ENCODE peak calls at places on chromosomes 13 and 19, in eight cellular contexts. N is neural progenitor cell, M is GM23338, I is PC-3, A is HCT116, J is GM23248, C is hepatocyte, D is OCI-LY7. O is an unnamed sample.

GRCh38 chr19:51714848-51715247 is 8.9 kb downstream of the HAS1 start:
- DNase-seq in M (no peak), I (no peak), N (no peak), J (peak; percentile 45), D (peak; percentile 18), A (no peak), C (no peak), O (no peak)

GRCh38 chr13:60155978-60156377 is 7.8 kb downstream of the DIAPH3 start:
- DNase-seq in M (peak; percentile 58), C (no peak), J (peak; percentile 21), A (no peak), I (no peak), D (no peak), N (no peak), O (no peak)

GRCh38 chr13:42947925-42948324 is 44.1 kb downstream of the EPSTI1 start:
- DNase-seq in N (no peak), D (no peak), A (no peak), J (no peak), C (no peak), M (no peak), I (no peak), O (no peak)

GRCh38 chr13:112619730-112620639 is 32.0 kb upstream of the TUBGCP3 start:
- DNase-seq in I (no peak), J (no peak), D (peak; percentile 9), M (peak; percentile 85), A (peak; percentile 38), N (peak; percentile 93), C (peak; percentile 59), O (no peak)

GRCh38 chr13:36385471-36385870 is 39.3 kb upstream of the SPART start:
- DNase-seq in J (peak; percentile 20), N (no peak), C (no peak), I (peak; percentile 7), D (no peak), M (no peak), A (no peak), O (no peak)

GRCh38 chr13:78228211-78228610 is 309.6 kb upstream of the EDNRB start:
- DNase-seq in M (no peak), J (no peak), C (no peak), N (no peak), I (no peak), D (no peak), A (no peak), O (no peak)

GRCh38 chr13:101417043-101417406 is 717 bp upstream of the NALCN start:
- DNase-seq in N (peak; percentile 9), A (no peak), I (peak; percentile 91), D (no peak), C (no peak), J (peak; percentile 63), M (no peak), O (no peak)

GRCh38 chr19:7926021-7926726 is at the start of gene CTXN1:
- DNase-seq in J (peak; percentile 75), D (peak; percentile 73), M (peak; percentile 71), I (peak; percentile 71), A (no peak), C (peak; percentile 87), N (peak; percentile 91), O (peak; percentile 49)

GRCh38 chr19:29893606-29894284 is 48.3 kb upstream of the URI1 start:
- DNase-seq in N (no peak), I (no peak), A (no peak), D (no peak), J (no peak), C (peak; percentile 32), M (no peak), O (no peak)

GRCh38 chr19:38848299-38849146 is 1.3 kb downstream of the HNRNPL start:
- DNase-seq in N (no peak), D (no peak), C (peak; percentile 11), J (peak; percentile 35), M (no peak), A (no peak), I (no peak), O (no peak)

GRCh38 chr13:42327725-42328124 is 55.8 kb downstream of the AKAP11 start:
- DNase-seq in N (no peak), M (peak; percentile 22), C (no peak), D (no peak), J (no peak), I (no peak), A (no peak), O (no peak)

GRCh38 chr19:3359850-3360493 is 6.4 kb upstream of the NFIC start:
- DNase-seq in N (no peak), D (peak; percentile 21), A (no peak), C (peak; percentile 62), J (peak; percentile 80), M (peak; percentile 54), I (no peak), O (no peak)

GRCh38 chr13:43348397-43348796 is 325.0 kb downstream of the DNAJC15 start:
- DNase-seq in I (peak; percentile 75), J (peak; percentile 16), N (no peak), D (no peak), A (no peak), M (no peak), C (no peak), O (peak; percentile 56)

GRCh38 chr13:32791545-32792172 is 205.4 kb downstream of the PDS5B start:
- DNase-seq in N (no peak), C (no peak), M (no peak), I (peak; percentile 59), A (no peak), J (peak; percentile 12), D (peak; percentile 52), O (no peak)
- TF ChIP-seq EZH2phosphoT487 in N (no peak), C (no peak), M (no peak), I (no peak), A (no peak), J (no peak), D (no peak), O (no peak)

GRCh38 chr13:30737511-30738342 is 2.4 kb downstream of the ALOX5AP start:
- DNase-seq in N (no peak), M (no peak), D (peak; percentile 71), J (no peak), C (no peak), A (no peak), I (no peak), O (peak; percentile 19)

GRCh38 chr13:30736461-30736860 is 1.1 kb downstream of the ALOX5AP start:
- DNase-seq in J (no peak), C (no peak), I (no peak), A (no peak), N (no peak), D (peak; percentile 25), M (no peak), O (no peak)

GRCh38 chr13:30736921-30737320 is 1.6 kb downstream of the ALOX5AP start:
- DNase-seq in C (no peak), M (no peak), N (no peak), D (peak; percentile 12), A (no peak), I (no peak), J (no peak), O (no peak)

GRCh38 chr13:30734434-30734833 is 909 bp upstream of the ALOX5AP start:
- DNase-seq in D (no peak), A (no peak), M (no peak), I (peak; percentile 61), C (no peak), N (no peak), J (peak; percentile 73), O (no peak)

GRCh38 chr13:30735025-30735967 is at the start of gene ALOX5AP:
- DNase-seq in M (no peak), J (no peak), I (no peak), D (peak; percentile 92), A (no peak), C (no peak), N (no peak), O (peak; percentile 36)
- TF ChIP-seq EZH2phosphoT487 in M (no peak), J (no peak), I (no peak), D (no peak), A (no peak), C (no peak), N (no peak), O (no peak)

GRCh38 chr19:21133633-21134032 is 8.2 kb upstream of the ZNF431 start:
- DNase-seq in N (no peak), M (no peak), D (no peak), A (no peak), I (no peak), J (no peak), C (no peak), O (no peak)
- TF ChIP-seq EZH2phosphoT487 in N (no peak), M (no peak), D (no peak), A (no peak), I (no peak), J (no peak), C (no peak), O (no peak)

DNA sequence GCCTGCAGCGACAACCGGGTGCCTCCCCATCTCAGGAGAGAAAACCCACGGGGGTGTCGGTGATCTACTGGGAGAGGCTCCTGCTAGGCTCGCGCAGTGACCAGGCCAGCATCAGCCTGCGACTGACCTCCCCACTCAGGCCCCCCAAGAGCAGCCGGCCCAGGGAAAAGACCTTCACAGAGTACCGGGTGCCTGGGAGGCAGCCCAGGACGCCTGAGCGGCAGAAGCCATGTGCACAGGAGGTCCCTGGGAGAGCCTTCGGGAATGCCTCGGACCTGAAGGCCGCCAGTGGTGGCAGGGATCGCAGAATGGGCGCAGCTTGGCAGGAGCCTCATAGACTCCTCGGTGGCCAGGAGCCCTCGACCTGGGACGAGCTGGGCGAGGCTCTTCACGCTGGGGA is 3.9 kb downstream of the ZNF324B start:
- DNase-seq in C (no peak), I (no peak), D (no peak), A (no peak), N (no peak), M (no peak), J (no peak), O (no peak)
- TF ChIP-seq EZH2phosphoT487 in C (no peak), I (no peak), D (no peak), A (no peak), N (no peak), M (no peak), J (no peak), O (no peak)

GRCh38 chr13:30710442-30710841 is 24.9 kb upstream of the ALOX5AP start:
- DNase-seq in J (no peak), I (no peak), N (no peak), C (no peak), D (no peak), M (no peak), A (no peak), O (no peak)
- TF ChIP-seq EZH2phosphoT487 in J (no peak), I (no peak), N (no peak), C (no peak), D (no peak), M (no peak), A (no peak), O (no peak)

DNA sequence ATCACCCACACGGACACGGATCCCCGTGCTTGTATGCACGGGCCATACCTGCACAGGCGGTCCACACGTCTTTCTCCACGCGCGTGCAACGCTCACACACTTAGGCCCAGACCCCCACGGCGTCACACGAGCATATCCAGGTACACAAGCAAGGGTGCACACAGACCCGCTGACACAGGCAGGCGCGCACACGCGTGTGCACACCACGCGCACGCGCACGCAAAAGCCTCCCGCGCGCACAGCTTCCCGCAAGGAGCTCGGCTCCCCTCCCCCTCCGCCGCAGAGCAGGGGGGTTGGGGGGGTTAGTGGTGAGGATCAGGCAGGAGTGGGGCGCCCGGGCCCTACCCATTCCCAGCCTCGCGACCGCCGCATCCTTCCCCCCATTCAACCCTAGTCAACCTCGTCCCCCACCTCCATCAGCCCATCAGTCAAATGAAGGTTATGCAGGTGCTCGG is 407 bp downstream of the RAB3A start:
- DNase-seq in A (no peak), C (peak; percentile 56), M (no peak), I (peak; percentile 30), N (no peak), D (peak; percentile 60), J (peak; percentile 55), O (peak; percentile 44)
- TF ChIP-seq EZH2phosphoT487 in A (no peak), C (no peak), M (no peak), I (no peak), N (no peak), D (no peak), J (no peak), O (no peak)

O was measured in MM.1S.